ENCODE peak calls at places on chromosomes 12 and 14, in seven cellular contexts. One of them, this sample, is unnamed.

GRCh38 chr12:53627919-53628318 is 1.7 kb upstream of the ATF7 start:
- DNase-seq in fibroblast of pulmonary artery: no peak
- DNase-seq in body of pancreas: no peak
- DNase-seq in cardiac fibroblast: no peak
- DNase-seq in hepatocyte: no peak
- DNase-seq in lung: no peak
- DNase-seq in fibroblast of lung: no peak
- DNase-seq in this sample: no peak

GRCh38 chr12:129312048-129312447 is 458.8 kb downstream of the GLT1D1 start:
- DNase-seq in hepatocyte: no peak
- DNase-seq in fibroblast of lung: peak; percentile 13
- DNase-seq in lung: no peak
- DNase-seq in cardiac fibroblast: no peak
- DNase-seq in body of pancreas: no peak
- DNase-seq in fibroblast of pulmonary artery: no peak
- DNase-seq in this sample: no peak

GRCh38 chr14:81221579-81222102 is 882 bp upstream of the GTF2A1 start:
- DNase-seq in fibroblast of pulmonary artery: peak; percentile 26
- DNase-seq in hepatocyte: peak; percentile 13
- DNase-seq in body of pancreas: peak; percentile 24
- DNase-seq in fibroblast of lung: no peak
- DNase-seq in lung: no peak
- DNase-seq in cardiac fibroblast: no peak
- DNase-seq in this sample: no peak

GRCh38 chr14:68535404-68536024 is 257.4 kb downstream of the ZFP36L1 start:
- DNase-seq in hepatocyte: no peak
- DNase-seq in fibroblast of pulmonary artery: peak; percentile 69
- DNase-seq in cardiac fibroblast: peak; percentile 86
- DNase-seq in body of pancreas: no peak
- DNase-seq in lung: no peak
- DNase-seq in fibroblast of lung: peak; percentile 98
- DNase-seq in this sample: peak; percentile 61

GRCh38 chr12:56631790-56632700 is 1.9 kb upstream of the BAZ2A start:
- DNase-seq in lung: peak; percentile 67
- DNase-seq in fibroblast of pulmonary artery: peak; percentile 43
- DNase-seq in cardiac fibroblast: peak; percentile 22
- DNase-seq in fibroblast of lung: peak; percentile 31
- DNase-seq in body of pancreas: peak; percentile 68
- DNase-seq in hepatocyte: peak; percentile 84
- DNase-seq in this sample: peak; percentile 92

GRCh38 chr14:99518441-99519346 is 37.5 kb downstream of the CCNK start:
- DNase-seq in hepatocyte: peak; percentile 82
- DNase-seq in fibroblast of pulmonary artery: peak; percentile 59
- DNase-seq in lung: peak; percentile 76
- DNase-seq in fibroblast of lung: peak; percentile 25
- DNase-seq in cardiac fibroblast: peak; percentile 61
- DNase-seq in body of pancreas: peak; percentile 91
- DNase-seq in this sample: peak; percentile 97

GRCh38 chr14:104866451-104867370 is 1.6 kb downstream of the CEP170B start:
- DNase-seq in body of pancreas: no peak
- DNase-seq in fibroblast of lung: no peak
- DNase-seq in lung: no peak
- DNase-seq in hepatocyte: peak; percentile 6
- DNase-seq in fibroblast of pulmonary artery: no peak
- DNase-seq in cardiac fibroblast: no peak
- DNase-seq in this sample: peak; percentile 73

GRCh38 chr14:39094515-39094914 is 8.5 kb downstream of the SEC23A start:
- DNase-seq in body of pancreas: no peak
- DNase-seq in hepatocyte: no peak
- DNase-seq in lung: no peak
- DNase-seq in fibroblast of lung: no peak
- DNase-seq in fibroblast of pulmonary artery: no peak
- DNase-seq in cardiac fibroblast: no peak
- DNase-seq in this sample: no peak

GRCh38 chr12:47838286-47838931 is 18.7 kb upstream of the HDAC7 start:
- DNase-seq in hepatocyte: peak; percentile 50
- DNase-seq in cardiac fibroblast: peak; percentile 60
- DNase-seq in body of pancreas: peak; percentile 28
- DNase-seq in fibroblast of pulmonary artery: peak; percentile 57
- DNase-seq in fibroblast of lung: no peak
- DNase-seq in lung: no peak
- DNase-seq in this sample: peak; percentile 91

GRCh38 chr12:6834873-6835272 is 5.9 kb upstream of the GNB3 start:
- DNase-seq in hepatocyte: no peak
- DNase-seq in lung: no peak
- DNase-seq in cardiac fibroblast: no peak
- DNase-seq in fibroblast of lung: no peak
- DNase-seq in body of pancreas: no peak
- DNase-seq in fibroblast of pulmonary artery: no peak
- DNase-seq in this sample: peak; percentile 54

GRCh38 chr14:94768521-94769412 is 1.1 kb downstream of the GSC start:
- DNase-seq in body of pancreas: peak; percentile 16
- DNase-seq in lung: no peak
- DNase-seq in fibroblast of pulmonary artery: no peak
- DNase-seq in fibroblast of lung: no peak
- DNase-seq in cardiac fibroblast: peak; percentile 27
- DNase-seq in hepatocyte: no peak
- DNase-seq in this sample: peak; percentile 87

GRCh38 chr14:85565862-85566296 is 35.9 kb downstream of the FLRT2 start:
- DNase-seq in cardiac fibroblast: peak; percentile 85
- DNase-seq in fibroblast of pulmonary artery: peak; percentile 75
- DNase-seq in lung: no peak
- DNase-seq in hepatocyte: no peak
- DNase-seq in body of pancreas: peak; percentile 29
- DNase-seq in fibroblast of lung: peak; percentile 85
- DNase-seq in this sample: no peak

GRCh38 chr14:97524579-97525319 is 727.6 kb downstream of the VRK1 start:
- DNase-seq in fibroblast of pulmonary artery: no peak
- DNase-seq in body of pancreas: no peak
- DNase-seq in fibroblast of lung: peak; percentile 4
- DNase-seq in lung: no peak
- DNase-seq in hepatocyte: no peak
- DNase-seq in cardiac fibroblast: no peak
- DNase-seq in this sample: no peak

DNA sequence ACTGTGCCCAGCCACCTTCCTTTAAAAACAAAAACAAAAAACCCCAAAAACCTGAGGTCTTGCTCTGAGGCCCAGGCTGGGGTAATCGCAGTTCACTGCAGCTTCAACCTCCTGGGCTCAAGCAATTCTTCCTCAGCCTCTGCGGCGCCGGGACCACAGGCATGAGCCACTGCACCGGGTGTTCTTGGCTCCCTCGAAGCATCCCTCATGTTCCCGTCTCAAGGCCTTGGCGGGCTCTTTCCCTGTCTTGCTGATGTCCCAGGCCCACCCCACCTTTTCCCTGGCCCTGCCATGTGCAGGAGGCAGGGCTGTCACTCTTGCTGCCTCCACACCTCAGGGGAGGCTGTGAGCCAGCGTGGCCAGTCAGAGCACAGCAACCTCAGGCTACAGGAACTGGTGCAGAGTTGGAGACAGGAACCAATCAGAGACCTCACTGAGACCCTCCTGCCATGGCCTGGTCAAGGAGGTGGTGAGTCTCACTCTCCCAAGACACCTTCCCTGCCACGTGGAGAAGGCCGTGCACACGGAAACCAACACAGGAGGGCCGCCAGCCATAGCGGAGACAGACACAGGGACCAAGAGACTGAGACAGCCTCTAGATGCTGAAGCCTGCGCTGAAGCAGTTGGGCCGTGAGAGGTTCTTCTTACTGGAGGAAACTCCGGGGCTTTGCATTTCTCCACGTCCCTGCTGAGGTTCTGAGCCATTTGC is 6.0 kb upstream of the AMN start:
- DNase-seq in cardiac fibroblast: no peak
- DNase-seq in lung: no peak
- DNase-seq in hepatocyte: no peak
- DNase-seq in body of pancreas: no peak
- DNase-seq in fibroblast of pulmonary artery: no peak
- DNase-seq in fibroblast of lung: no peak
- DNase-seq in this sample: peak; percentile 77
- H3K4me3 ChIP-seq in cardiac fibroblast: no peak overlapping the region
- H3K4me3 ChIP-seq in lung: no peak overlapping the region
- H3K4me3 ChIP-seq in hepatocyte: no peak overlapping the region
- H3K4me3 ChIP-seq in body of pancreas: no peak overlapping the region
- H3K4me3 ChIP-seq in fibroblast of pulmonary artery: no peak overlapping the region
- H3K4me3 ChIP-seq in fibroblast of lung: no peak overlapping the region
- H3K4me3 ChIP-seq in this sample: no peak overlapping the region

GRCh38 chr12:109240365-109240764 is 68.7 kb downstream of the FOXN4 start:
- DNase-seq in lung: no peak
- DNase-seq in hepatocyte: no peak
- DNase-seq in fibroblast of pulmonary artery: no peak
- DNase-seq in fibroblast of lung: no peak
- DNase-seq in body of pancreas: no peak
- DNase-seq in cardiac fibroblast: no peak
- DNase-seq in this sample: no peak

GRCh38 chr12:109241936-109242335 is 67.1 kb downstream of the FOXN4 start:
- DNase-seq in body of pancreas: no peak
- DNase-seq in cardiac fibroblast: no peak
- DNase-seq in fibroblast of lung: no peak
- DNase-seq in hepatocyte: no peak
- DNase-seq in lung: no peak
- DNase-seq in fibroblast of pulmonary artery: no peak
- DNase-seq in this sample: no peak

GRCh38 chr12:109236257-109236656 is 72.8 kb downstream of the FOXN4 start:
- DNase-seq in cardiac fibroblast: no peak
- DNase-seq in lung: no peak
- DNase-seq in body of pancreas: no peak
- DNase-seq in hepatocyte: no peak
- DNase-seq in fibroblast of pulmonary artery: no peak
- DNase-seq in fibroblast of lung: no peak
- DNase-seq in this sample: no peak

GRCh38 chr12:109239179-109239578 is 69.9 kb downstream of the FOXN4 start:
- DNase-seq in cardiac fibroblast: no peak
- DNase-seq in fibroblast of pulmonary artery: no peak
- DNase-seq in hepatocyte: no peak
- DNase-seq in body of pancreas: no peak
- DNase-seq in lung: no peak
- DNase-seq in fibroblast of lung: no peak
- DNase-seq in this sample: no peak

DNA sequence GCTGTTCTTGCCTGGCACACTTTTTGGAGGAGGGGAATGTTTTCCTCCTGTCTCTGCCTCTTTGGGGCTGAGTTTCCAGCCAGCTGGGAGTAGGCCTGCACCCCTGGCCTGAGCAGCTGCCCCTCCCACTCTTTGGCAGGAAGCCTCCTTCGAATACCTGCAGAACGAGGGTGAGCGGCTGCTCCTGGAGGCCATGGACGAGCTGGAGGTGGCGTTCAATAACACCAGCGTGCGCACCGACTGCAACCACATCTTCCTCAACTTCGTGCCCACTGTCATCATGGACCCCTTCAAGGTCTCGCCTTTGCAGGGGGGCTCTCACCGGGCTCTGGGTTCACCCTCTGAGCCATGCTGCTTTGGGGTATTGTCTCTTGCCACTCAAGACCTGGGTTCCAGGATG is 69.4 kb downstream of the FOXN4 start:
- DNase-seq in body of pancreas: no peak
- DNase-seq in fibroblast of pulmonary artery: no peak
- DNase-seq in fibroblast of lung: no peak
- DNase-seq in lung: no peak
- DNase-seq in hepatocyte: no peak
- DNase-seq in cardiac fibroblast: no peak
- DNase-seq in this sample: no peak
- H3K4me3 ChIP-seq in body of pancreas: no peak overlapping the region
- H3K4me3 ChIP-seq in fibroblast of pulmonary artery: no peak overlapping the region
- H3K4me3 ChIP-seq in fibroblast of lung: no peak overlapping the region
- H3K4me3 ChIP-seq in lung: no peak overlapping the region
- H3K4me3 ChIP-seq in hepatocyte: no peak overlapping the region
- H3K4me3 ChIP-seq in cardiac fibroblast: no peak overlapping the region
- H3K4me3 ChIP-seq in this sample: no peak overlapping the region

GRCh38 chr12:19550626-19551025 is 111.3 kb downstream of the AEBP2 start:
- DNase-seq in lung: no peak
- DNase-seq in body of pancreas: no peak
- DNase-seq in cardiac fibroblast: no peak
- DNase-seq in fibroblast of lung: no peak
- DNase-seq in hepatocyte: no peak
- DNase-seq in fibroblast of pulmonary artery: no peak
- DNase-seq in this sample: no peak

GRCh38 chr12:19544351-19544750 is 105.1 kb downstream of the AEBP2 start:
- DNase-seq in hepatocyte: no peak
- DNase-seq in lung: no peak
- DNase-seq in fibroblast of pulmonary artery: no peak
- DNase-seq in fibroblast of lung: peak; percentile 29
- DNase-seq in cardiac fibroblast: no peak
- DNase-seq in body of pancreas: no peak
- DNase-seq in this sample: no peak

GRCh38 chr12:19546027-19546426 is 106.7 kb downstream of the AEBP2 start:
- DNase-seq in body of pancreas: no peak
- DNase-seq in hepatocyte: no peak
- DNase-seq in fibroblast of lung: peak; percentile 29
- DNase-seq in cardiac fibroblast: peak; percentile 76
- DNase-seq in lung: no peak
- DNase-seq in fibroblast of pulmonary artery: peak; percentile 87
- DNase-seq in this sample: no peak

GRCh38 chr12:19547258-19547657 is 108.0 kb downstream of the AEBP2 start:
- DNase-seq in fibroblast of lung: peak; percentile 56
- DNase-seq in body of pancreas: no peak
- DNase-seq in lung: no peak
- DNase-seq in hepatocyte: no peak
- DNase-seq in cardiac fibroblast: peak; percentile 51
- DNase-seq in fibroblast of pulmonary artery: peak; percentile 85
- DNase-seq in this sample: peak; percentile 65

DNA sequence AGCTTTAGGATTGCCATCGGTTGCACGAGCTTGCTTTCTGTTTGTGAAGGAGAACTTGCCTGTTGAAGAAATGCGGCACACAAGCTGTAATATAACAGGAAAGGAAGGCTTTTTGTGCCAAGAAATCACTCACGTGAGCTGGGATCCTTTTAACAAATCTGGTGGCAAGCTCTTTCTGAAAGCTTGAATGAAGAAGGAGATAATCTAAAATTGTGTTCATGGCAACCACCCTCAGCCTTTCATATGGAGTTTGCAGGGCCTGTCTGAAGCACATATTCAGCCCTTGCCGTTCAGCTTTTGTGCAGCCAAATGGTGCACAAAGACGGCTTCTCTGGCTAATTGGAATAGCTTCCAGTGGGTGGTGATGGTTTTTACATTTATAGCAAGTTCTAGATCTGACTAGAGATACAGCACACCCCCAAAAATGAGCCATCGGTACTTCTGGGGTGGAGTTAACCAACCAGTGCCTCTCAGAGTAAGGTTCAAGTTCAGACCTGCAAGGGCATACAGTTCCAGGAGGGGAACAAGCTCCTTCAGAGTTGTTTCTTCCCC is 107.4 kb downstream of the AEBP2 start:
- DNase-seq in fibroblast of lung: peak; percentile 47
- DNase-seq in body of pancreas: no peak
- DNase-seq in fibroblast of pulmonary artery: peak; percentile 82
- DNase-seq in lung: no peak
- DNase-seq in cardiac fibroblast: peak; percentile 60
- DNase-seq in hepatocyte: no peak
- DNase-seq in this sample: no peak
- H3K4me3 ChIP-seq in fibroblast of lung: no peak overlapping the region
- H3K4me3 ChIP-seq in body of pancreas: no peak overlapping the region
- H3K4me3 ChIP-seq in fibroblast of pulmonary artery: peak overlapping the region; percentile 25
- H3K4me3 ChIP-seq in lung: no peak overlapping the region
- H3K4me3 ChIP-seq in cardiac fibroblast: no peak overlapping the region
- H3K4me3 ChIP-seq in hepatocyte: no peak overlapping the region
- H3K4me3 ChIP-seq in this sample: peak overlapping the region; percentile 47

DNA sequence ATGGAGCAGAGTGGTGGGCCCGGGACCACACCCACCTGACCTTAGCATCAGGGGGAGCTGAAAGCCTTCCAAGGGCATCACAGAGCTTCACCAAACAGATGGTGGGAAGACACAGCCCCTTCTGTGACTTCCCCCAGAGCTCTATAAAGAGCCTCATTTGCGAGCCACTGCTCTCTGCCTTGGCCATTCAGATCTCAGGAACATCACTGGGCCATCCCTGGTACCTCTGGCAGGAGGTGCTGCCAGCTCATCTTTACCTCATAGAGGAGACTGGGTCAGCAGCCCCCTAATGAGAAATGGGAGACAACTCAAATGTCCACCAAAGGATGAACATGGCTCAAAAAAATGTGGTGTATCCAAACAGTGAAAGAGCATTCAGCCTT is 116.9 kb downstream of the GCH1 start:
- DNase-seq in hepatocyte: no peak
- DNase-seq in lung: no peak
- DNase-seq in fibroblast of lung: no peak
- DNase-seq in cardiac fibroblast: no peak
- DNase-seq in body of pancreas: no peak
- DNase-seq in fibroblast of pulmonary artery: no peak
- DNase-seq in this sample: no peak
- H3K4me3 ChIP-seq in hepatocyte: no peak overlapping the region
- H3K4me3 ChIP-seq in lung: no peak overlapping the region
- H3K4me3 ChIP-seq in fibroblast of lung: no peak overlapping the region
- H3K4me3 ChIP-seq in cardiac fibroblast: no peak overlapping the region
- H3K4me3 ChIP-seq in body of pancreas: no peak overlapping the region
- H3K4me3 ChIP-seq in fibroblast of pulmonary artery: no peak overlapping the region
- H3K4me3 ChIP-seq in this sample: no peak overlapping the region